ENCODE peak calls at places on chromosomes 12 and 14, in eight cellular contexts. One of them, this sample, is unnamed.
A peak's percentile ranks its signal among the peaks of the same experiment; 100 is the strongest.

GRCh38 chr12:14460212-14460841 is 94.8 kb downstream of the ATF7IP start:
- DNase-seq in thyroid gland: no peak
- DNase-seq in globus pallidus: no peak
- DNase-seq in Right ventricle myocardium superior: no peak
- DNase-seq in H4: no peak
- DNase-seq in NCI-H774: no peak
- DNase-seq in activated CD4-positive, alpha-beta T cell treated with anti-CD3 and anti-CD28 coated beads, Interleukin-2, amount 10 ng/mL, durations not matched to agents 7 days and 5 days: no peak
- DNase-seq in iPS-NIHi11: no peak
- DNase-seq in this sample: no peak

GRCh38 chr14:101916816-101917412 is 47.5 kb upstream of the DYNC1H1 start:
- DNase-seq in thyroid gland: no peak
- DNase-seq in globus pallidus: no peak
- DNase-seq in Right ventricle myocardium superior: no peak
- DNase-seq in H4: no peak
- DNase-seq in NCI-H774: no peak
- DNase-seq in activated CD4-positive, alpha-beta T cell treated with anti-CD3 and anti-CD28 coated beads, Interleukin-2, amount 10 ng/mL, durations not matched to agents 7 days and 5 days: no peak
- DNase-seq in iPS-NIHi11: no peak
- DNase-seq in this sample: no peak

GRCh38 chr14:61139006-61139599 is 142.0 kb downstream of the TMEM30B start:
- DNase-seq in thyroid gland: no peak
- DNase-seq in globus pallidus: no peak
- DNase-seq in Right ventricle myocardium superior: no peak
- DNase-seq in H4: no peak
- DNase-seq in NCI-H774: no peak
- DNase-seq in activated CD4-positive, alpha-beta T cell treated with anti-CD3 and anti-CD28 coated beads, Interleukin-2, amount 10 ng/mL, durations not matched to agents 7 days and 5 days: no peak
- DNase-seq in iPS-NIHi11: no peak
- DNase-seq in this sample: no peak

GRCh38 chr14:51563560-51563959 is 88.2 kb upstream of the FRMD6 start:
- DNase-seq in thyroid gland: no peak
- DNase-seq in globus pallidus: no peak
- DNase-seq in Right ventricle myocardium superior: no peak
- DNase-seq in H4: no peak
- DNase-seq in NCI-H774: no peak
- DNase-seq in activated CD4-positive, alpha-beta T cell treated with anti-CD3 and anti-CD28 coated beads, Interleukin-2, amount 10 ng/mL, durations not matched to agents 7 days and 5 days: no peak
- DNase-seq in iPS-NIHi11: no peak
- DNase-seq in this sample: no peak

GRCh38 chr14:92877757-92878431 is 45.1 kb upstream of the CHGA start:
- DNase-seq in thyroid gland: peak; percentile 17
- DNase-seq in globus pallidus: no peak
- DNase-seq in Right ventricle myocardium superior: peak; percentile 80
- DNase-seq in H4: no peak
- DNase-seq in NCI-H774: no peak
- DNase-seq in activated CD4-positive, alpha-beta T cell treated with anti-CD3 and anti-CD28 coated beads, Interleukin-2, amount 10 ng/mL, durations not matched to agents 7 days and 5 days: no peak
- DNase-seq in iPS-NIHi11: peak; percentile 63
- DNase-seq in this sample: peak; percentile 55

GRCh38 chr12:53956914-53957536 is 2.3 kb downstream of the HOXC12 start:
- DNase-seq in thyroid gland: no peak
- DNase-seq in globus pallidus: no peak
- DNase-seq in Right ventricle myocardium superior: no peak
- DNase-seq in H4: no peak
- DNase-seq in NCI-H774: no peak
- DNase-seq in activated CD4-positive, alpha-beta T cell treated with anti-CD3 and anti-CD28 coated beads, Interleukin-2, amount 10 ng/mL, durations not matched to agents 7 days and 5 days: no peak
- DNase-seq in iPS-NIHi11: no peak
- DNase-seq in this sample: no peak

GRCh38 chr14:92452471-92452870 is 61.1 kb upstream of the RIN3 start:
- DNase-seq in thyroid gland: no peak
- DNase-seq in globus pallidus: no peak
- DNase-seq in Right ventricle myocardium superior: no peak
- DNase-seq in H4: no peak
- DNase-seq in NCI-H774: no peak
- DNase-seq in activated CD4-positive, alpha-beta T cell treated with anti-CD3 and anti-CD28 coated beads, Interleukin-2, amount 10 ng/mL, durations not matched to agents 7 days and 5 days: no peak
- DNase-seq in iPS-NIHi11: no peak
- DNase-seq in this sample: no peak

GRCh38 chr12:51886021-51886710 is 1.7 kb upstream of the ANKRD33 start:
- DNase-seq in thyroid gland: peak; percentile 41
- DNase-seq in globus pallidus: peak; percentile 59
- DNase-seq in Right ventricle myocardium superior: peak; percentile 76
- DNase-seq in H4: peak; percentile 93
- DNase-seq in NCI-H774: no peak
- DNase-seq in activated CD4-positive, alpha-beta T cell treated with anti-CD3 and anti-CD28 coated beads, Interleukin-2, amount 10 ng/mL, durations not matched to agents 7 days and 5 days: peak; percentile 68
- DNase-seq in iPS-NIHi11: no peak
- DNase-seq in this sample: peak; percentile 90

GRCh38 chr12:48197549-48197966 is 5.5 kb downstream of the OR10AD1 start:
- DNase-seq in thyroid gland: peak; percentile 21
- DNase-seq in globus pallidus: no peak
- DNase-seq in Right ventricle myocardium superior: no peak
- DNase-seq in H4: peak; percentile 34
- DNase-seq in NCI-H774: peak; percentile 74
- DNase-seq in activated CD4-positive, alpha-beta T cell treated with anti-CD3 and anti-CD28 coated beads, Interleukin-2, amount 10 ng/mL, durations not matched to agents 7 days and 5 days: peak; percentile 46
- DNase-seq in iPS-NIHi11: peak; percentile 27
- DNase-seq in this sample: no peak

GRCh38 chr14:30214456-30215090 is 286.9 kb upstream of the PRKD1 start:
- DNase-seq in thyroid gland: no peak
- DNase-seq in globus pallidus: peak; percentile 63
- DNase-seq in Right ventricle myocardium superior: no peak
- DNase-seq in H4: peak; percentile 57
- DNase-seq in NCI-H774: peak; percentile 61
- DNase-seq in activated CD4-positive, alpha-beta T cell treated with anti-CD3 and anti-CD28 coated beads, Interleukin-2, amount 10 ng/mL, durations not matched to agents 7 days and 5 days: peak; percentile 9
- DNase-seq in iPS-NIHi11: peak; percentile 39
- DNase-seq in this sample: no peak

GRCh38 chr12:1284611-1285010 is 293.6 kb downstream of the ERC1 start:
- DNase-seq in thyroid gland: no peak
- DNase-seq in globus pallidus: no peak
- DNase-seq in Right ventricle myocardium superior: no peak
- DNase-seq in H4: no peak
- DNase-seq in NCI-H774: no peak
- DNase-seq in activated CD4-positive, alpha-beta T cell treated with anti-CD3 and anti-CD28 coated beads, Interleukin-2, amount 10 ng/mL, durations not matched to agents 7 days and 5 days: no peak
- DNase-seq in iPS-NIHi11: no peak
- DNase-seq in this sample: no peak

GRCh38 chr12:95545731-95546490 is 5.4 kb downstream of the USP44 start:
- DNase-seq in thyroid gland: no peak
- DNase-seq in globus pallidus: no peak
- DNase-seq in Right ventricle myocardium superior: no peak
- DNase-seq in H4: no peak
- DNase-seq in NCI-H774: peak; percentile 70
- DNase-seq in activated CD4-positive, alpha-beta T cell treated with anti-CD3 and anti-CD28 coated beads, Interleukin-2, amount 10 ng/mL, durations not matched to agents 7 days and 5 days: no peak
- DNase-seq in iPS-NIHi11: no peak
- DNase-seq in this sample: no peak

GRCh38 chr12:118650586-118650960 is 274.2 kb downstream of the SUDS3 start:
- DNase-seq in thyroid gland: no peak
- DNase-seq in globus pallidus: no peak
- DNase-seq in Right ventricle myocardium superior: no peak
- DNase-seq in H4: no peak
- DNase-seq in NCI-H774: no peak
- DNase-seq in activated CD4-positive, alpha-beta T cell treated with anti-CD3 and anti-CD28 coated beads, Interleukin-2, amount 10 ng/mL, durations not matched to agents 7 days and 5 days: no peak
- DNase-seq in iPS-NIHi11: no peak
- DNase-seq in this sample: no peak

GRCh38 chr12:5912437-5913334 is 32.4 kb downstream of the ANO2 start:
- DNase-seq in thyroid gland: no peak
- DNase-seq in globus pallidus: no peak
- DNase-seq in Right ventricle myocardium superior: no peak
- DNase-seq in H4: no peak
- DNase-seq in NCI-H774: no peak
- DNase-seq in activated CD4-positive, alpha-beta T cell treated with anti-CD3 and anti-CD28 coated beads, Interleukin-2, amount 10 ng/mL, durations not matched to agents 7 days and 5 days: no peak
- DNase-seq in iPS-NIHi11: peak; percentile 78
- DNase-seq in this sample: no peak

GRCh38 chr12:100717733-100718067 is 76.9 kb upstream of the ANO4 start:
- DNase-seq in thyroid gland: no peak
- DNase-seq in globus pallidus: no peak
- DNase-seq in Right ventricle myocardium superior: no peak
- DNase-seq in H4: no peak
- DNase-seq in NCI-H774: no peak
- DNase-seq in activated CD4-positive, alpha-beta T cell treated with anti-CD3 and anti-CD28 coated beads, Interleukin-2, amount 10 ng/mL, durations not matched to agents 7 days and 5 days: no peak
- DNase-seq in iPS-NIHi11: peak; percentile 16
- DNase-seq in this sample: no peak

GRCh38 chr14:92680781-92681650 is 67.4 kb downstream of the LGMN start:
- DNase-seq in thyroid gland: peak; percentile 58
- DNase-seq in globus pallidus: no peak
- DNase-seq in Right ventricle myocardium superior: peak; percentile 89
- DNase-seq in H4: peak; percentile 44
- DNase-seq in NCI-H774: no peak
- DNase-seq in activated CD4-positive, alpha-beta T cell treated with anti-CD3 and anti-CD28 coated beads, Interleukin-2, amount 10 ng/mL, durations not matched to agents 7 days and 5 days: peak; percentile 75
- DNase-seq in iPS-NIHi11: peak; percentile 89
- DNase-seq in this sample: peak; percentile 77

GRCh38 chr12:109504068-109504467 is 26.6 kb downstream of the UBE3B start:
- DNase-seq in thyroid gland: no peak
- DNase-seq in globus pallidus: no peak
- DNase-seq in Right ventricle myocardium superior: no peak
- DNase-seq in H4: no peak
- DNase-seq in NCI-H774: no peak
- DNase-seq in activated CD4-positive, alpha-beta T cell treated with anti-CD3 and anti-CD28 coated beads, Interleukin-2, amount 10 ng/mL, durations not matched to agents 7 days and 5 days: no peak
- DNase-seq in iPS-NIHi11: no peak
- DNase-seq in this sample: no peak

This sample was measured in heart right ventricle.